ENCODE peak calls at places on chromosomes 5 and 9, in six cellular contexts. Z, A, P, O, S and L are unnamed samples.

GRCh38 chr5:113005454-113005853 is 28.9 kb downstream of the DCP2 start:
- DNase-seq in P (no peak), A (no peak), S (no peak), Z (no peak), O (no peak), L (no peak)

GRCh38 chr5:53071298-53071697 is 38.3 kb downstream of the MOCS2 start:
- DNase-seq in S (no peak), A (no peak), O (no peak), Z (no peak), P (no peak), L (no peak)

GRCh38 chr9:132232522-132232921 is 70.7 kb downstream of the NTNG2 start:
- DNase-seq in S (no peak), O (no peak), A (no peak), P (no peak), Z (no peak), L (no peak)

GRCh38 chr5:71586052-71586940 is 844 bp upstream of the MCCC2 start:
- DNase-seq in S (peak), P (peak), Z (peak), A (no peak), O (no peak), L (no peak)

GRCh38 chr9:71748280-71748743 is 20.0 kb downstream of the CEMIP2 start:
- DNase-seq in A (no peak), S (no peak), Z (no peak), P (no peak), O (no peak), L (no peak)

GRCh38 chr9:121447341-121447834 is 52.3 kb downstream of the GGTA1 start:
- DNase-seq in O (no peak), S (no peak), A (no peak), P (no peak), Z (no peak), L (no peak)

GRCh38 chr5:172658869-172659513 is 17.9 kb downstream of the NEURL1B start:
- DNase-seq in S (no peak), Z (no peak), O (no peak), P (no peak), A (no peak), L (no peak)

GRCh38 chr5:137014731-137015130 is 484.4 kb downstream of the SPOCK1 start:
- DNase-seq in S (no peak), Z (no peak), A (no peak), O (no peak), P (no peak), L (no peak)

GRCh38 chr5:135477594-135477993 is 25.4 kb upstream of the TIFAB start:
- DNase-seq in Z (no peak), P (no peak), O (no peak), A (no peak), S (no peak), L (no peak)

GRCh38 chr9:101458955-101459631 is 23.5 kb upstream of the ALDOB start:
- DNase-seq in P (peak), Z (peak), A (no peak), S (no peak), O (peak), L (no peak)

GRCh38 chr9:27861887-27862286 is 288.6 kb upstream of the C9orf72 start:
- DNase-seq in A (no peak), O (no peak), Z (no peak), S (no peak), P (no peak), L (no peak)

GRCh38 chr9:27870404-27870803 is 297.1 kb upstream of the C9orf72 start:
- DNase-seq in A (no peak), O (no peak), S (no peak), Z (peak), P (no peak), L (no peak)

GRCh38 chr9:27866741-27867140 is 293.5 kb upstream of the C9orf72 start:
- DNase-seq in Z (no peak), S (no peak), P (no peak), A (no peak), O (no peak), L (no peak)

DNA sequence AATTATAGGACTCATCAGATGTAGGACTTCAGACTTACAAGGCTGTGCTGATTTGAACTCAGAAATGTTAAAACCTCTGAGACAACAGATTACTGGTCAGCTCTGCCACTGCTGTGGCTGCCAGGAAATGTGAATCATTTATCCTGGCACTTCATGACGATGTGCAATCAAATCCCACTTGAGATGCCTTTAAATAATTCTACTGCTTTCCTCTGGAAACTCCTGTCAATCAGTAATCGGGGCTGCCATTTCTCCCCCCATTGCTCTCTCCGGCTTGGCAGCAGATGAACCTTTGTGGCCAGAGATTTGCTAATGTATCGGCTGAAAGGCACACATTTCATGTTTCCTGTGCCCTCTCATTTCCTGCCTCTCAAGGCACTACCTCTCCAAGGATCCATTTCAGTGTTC is 291.8 kb upstream of the C9orf72 start:
- DNase-seq in Z (no peak), A (no peak), S (no peak), O (no peak), P (no peak), L (no peak)
- TF ChIP-seq POLR2A in Z (no peak), A (no peak), S (no peak), O (no peak), P (no peak), L (no peak)

DNA sequence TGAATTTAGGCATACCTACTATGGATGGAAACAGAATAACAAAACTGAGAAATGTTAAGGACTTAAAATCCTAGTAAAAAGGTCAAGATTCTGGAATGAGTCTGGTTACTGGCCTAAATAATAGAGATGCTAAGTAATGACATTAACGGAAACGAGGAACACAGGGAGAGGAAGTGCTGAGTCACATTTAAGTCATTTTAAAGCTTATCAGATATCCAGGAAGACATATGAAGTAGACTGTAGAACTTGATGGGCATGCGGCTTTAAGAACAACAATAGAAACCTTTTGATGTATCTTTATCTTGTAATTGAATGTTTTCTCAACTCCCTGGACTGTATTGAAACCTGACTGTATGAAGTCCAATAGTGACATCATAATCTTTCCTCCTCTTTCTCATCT is 1251.4 kb upstream of the CDH6 start:
- DNase-seq in A (no peak), S (no peak), O (no peak), P (no peak), Z (no peak), L (no peak)
- TF ChIP-seq TAF1 in A (no peak), S (no peak), O (no peak), P (no peak), Z (no peak), L (no peak)

DNA sequence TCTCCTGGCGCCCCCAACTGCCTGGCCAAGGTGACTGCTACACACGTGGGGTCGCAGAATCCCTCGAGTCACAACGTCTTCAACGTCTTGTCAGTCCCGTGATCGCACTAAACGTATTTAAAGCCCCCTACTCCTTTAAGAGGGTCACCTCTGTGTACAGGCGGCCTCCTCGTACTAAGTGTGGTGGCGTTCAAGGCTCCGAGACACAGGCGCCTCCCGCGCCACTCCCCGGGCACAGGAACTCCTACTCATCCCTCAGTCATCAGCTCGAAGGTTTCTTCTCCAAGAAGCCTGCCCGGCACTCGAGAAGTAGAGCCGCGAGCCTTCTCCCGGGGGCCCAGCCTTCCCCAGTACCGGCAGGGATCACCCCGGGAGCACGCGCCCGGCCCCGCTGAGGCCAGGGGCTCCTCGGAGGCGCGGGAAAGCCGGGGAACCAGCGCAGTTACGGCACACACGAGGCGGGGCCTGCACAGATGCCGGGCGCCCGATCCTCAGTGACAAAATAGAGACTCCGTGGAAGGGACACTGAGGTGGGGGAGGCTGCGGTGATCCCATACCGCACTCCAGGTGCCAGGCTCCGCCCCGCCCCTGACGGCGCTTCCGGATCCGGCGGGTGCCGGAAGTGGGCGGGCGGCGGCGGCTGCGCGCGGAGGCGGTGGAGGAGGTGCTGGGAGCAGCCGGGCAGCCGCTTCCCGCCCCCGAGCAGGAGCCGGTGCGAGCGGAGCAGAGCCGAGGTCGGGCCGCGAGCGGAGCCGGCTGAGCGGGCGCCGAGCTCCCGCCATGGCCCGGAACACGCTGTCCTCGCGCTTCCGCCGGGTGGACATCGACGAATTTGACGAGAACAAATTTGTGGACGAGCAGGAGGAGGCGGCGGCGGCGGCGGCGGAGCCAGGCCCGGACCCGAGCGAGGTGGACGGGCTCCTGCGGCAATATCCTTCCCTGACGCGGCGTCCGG is 6.9 kb downstream of the ARPC5L start:
- DNase-seq in A (peak), S (no peak), Z (peak), O (peak), P (peak), L (peak)
- TF ChIP-seq POLR2A in A (peak), S (peak), Z (peak), O (peak), P (peak), L (peak)

GRCh38 chr9:90821697-90822096 is 20.1 kb downstream of the SYK start:
- DNase-seq in O (no peak), Z (no peak), P (no peak), A (no peak), S (no peak), L (no peak)

GRCh38 chr9:90827181-90827866 is 25.7 kb downstream of the SYK start:
- DNase-seq in S (peak), Z (no peak), A (peak), O (no peak), P (no peak), L (no peak)

GRCh38 chr9:90826326-90827020 is 24.9 kb downstream of the SYK start:
- DNase-seq in Z (no peak), P (no peak), S (no peak), O (no peak), A (peak), L (no peak)

GRCh38 chr9:90825586-90825985 is 24.0 kb downstream of the SYK start:
- DNase-seq in Z (no peak), O (no peak), P (no peak), A (no peak), S (no peak), L (no peak)

DNA sequence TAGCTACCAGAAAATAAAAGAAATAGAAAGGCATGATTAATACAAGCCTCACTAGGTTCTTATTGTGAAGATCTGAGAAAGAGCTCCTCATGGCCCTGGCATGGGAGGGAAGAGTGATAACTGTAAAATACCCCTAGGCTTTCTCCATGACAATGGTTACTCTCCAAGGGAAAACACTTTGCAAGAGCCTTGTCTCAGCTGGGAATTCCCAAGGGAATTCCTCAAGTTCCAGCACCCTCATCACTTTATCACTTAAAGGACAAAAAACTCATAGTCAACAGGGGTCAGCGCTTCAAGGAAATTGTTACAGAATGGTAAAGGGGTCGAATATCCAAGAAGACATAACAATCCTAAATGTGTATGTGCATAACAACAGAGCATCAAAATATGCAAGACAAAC is 21.2 kb downstream of the SYK start:
- DNase-seq in Z (no peak), S (no peak), A (no peak), O (no peak), P (no peak), L (no peak)
- TF ChIP-seq TAF1 in Z (no peak), S (no peak), A (no peak), O (no peak), P (no peak), L (no peak)

GRCh38 chr9:129596541-129597328 is 24.2 kb downstream of the C9orf50 start:
- DNase-seq in S (no peak), O (no peak), Z (peak), A (peak), P (no peak), L (no peak)
- TF ChIP-seq POLR2A in S (no peak), O (no peak), Z (no peak), A (no peak), P (no peak), L (no peak)

GRCh38 chr5:115097236-115097635 is 72.5 kb downstream of the TRIM36 start:
- DNase-seq in Z (no peak), P (no peak), O (no peak), S (no peak), A (no peak), L (no peak)

GRCh38 chr5:115100556-115100955 is 69.2 kb downstream of the TRIM36 start:
- DNase-seq in S (no peak), A (no peak), O (no peak), Z (no peak), P (no peak), L (no peak)

GRCh38 chr5:115096034-115096769 is 73.5 kb downstream of the TRIM36 start:
- DNase-seq in A (no peak), P (no peak), O (no peak), S (no peak), Z (no peak), L (no peak)

GRCh38 chr5:115098041-115098702 is 71.5 kb downstream of the TRIM36 start:
- DNase-seq in O (peak), A (no peak), P (peak), S (peak), Z (peak), L (peak)
- TF ChIP-seq TAF1 in O (no peak), A (no peak), P (no peak), S (no peak), Z (no peak), L (no peak)

DNA sequence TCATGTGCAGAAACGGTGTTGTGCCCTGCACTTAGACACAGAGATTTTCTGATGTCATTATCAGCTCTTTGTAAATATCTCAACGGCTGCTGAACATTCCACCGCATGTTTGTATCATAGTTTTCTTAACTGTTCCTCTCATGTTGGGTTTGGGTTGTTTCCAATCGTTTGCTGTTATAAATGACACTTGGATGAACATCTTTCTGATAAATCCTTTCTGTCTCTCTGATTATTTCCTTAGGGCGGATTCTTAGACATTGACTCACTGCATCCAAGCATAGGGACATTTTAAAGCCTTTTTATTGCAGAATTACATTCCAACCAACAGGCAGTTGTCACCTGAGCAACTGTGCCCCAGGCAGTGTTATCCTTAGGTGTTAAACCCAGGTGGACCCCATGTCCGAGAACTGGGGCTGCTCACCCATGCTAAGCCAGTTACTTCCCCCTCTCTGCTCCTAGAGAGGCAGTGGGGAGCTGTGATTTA is 28.5 kb downstream of the COL5A1 start:
- DNase-seq in S (no peak), O (no peak), Z (no peak), A (no peak), P (no peak), L (no peak)
- TF ChIP-seq POLR2A in S (no peak), O (no peak), Z (no peak), A (no peak), P (no peak), L (no peak)

DNA sequence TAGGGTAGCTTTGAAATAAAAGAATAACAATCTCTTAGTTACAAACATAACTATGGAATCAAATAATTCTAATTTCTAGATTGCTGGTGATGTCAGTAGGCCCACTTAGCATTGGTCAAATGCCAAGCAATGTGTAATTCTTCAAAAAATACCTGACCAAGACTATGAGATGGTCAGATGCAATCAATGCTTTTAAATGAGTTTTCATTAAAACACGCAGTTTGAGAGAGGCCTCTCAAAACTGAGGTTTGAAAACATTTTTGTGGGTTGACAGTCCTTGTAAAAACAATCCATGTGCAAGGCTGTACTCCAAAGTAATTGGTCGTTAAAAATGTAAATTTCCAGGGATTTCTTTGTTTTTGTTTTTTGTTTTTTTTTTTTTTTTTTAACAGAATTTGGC is 1.2 kb upstream of the RLN2 start:
- DNase-seq in S (no peak), Z (no peak), A (no peak), O (no peak), P (no peak), L (no peak)
- TF ChIP-seq TAF1 in S (no peak), Z (no peak), A (no peak), O (no peak), P (no peak), L (no peak)